ENCODE peak calls at places on chromosomes 5 and 9, in seven cellular contexts. L, I, P, M, R, H and C are unnamed samples.

GRCh38 chr9:114570742-114571141 is 16.8 kb upstream of the ATP6V1G1 start:
- DNase-seq in L (no peak), I (no peak), P (no peak), M (no peak), R (no peak), H (no peak), C (no peak)

GRCh38 chr5:165579911-165580310 is 2074.5 kb downstream of the MAT2B start:
- DNase-seq in L (peak; percentile 24), I (no peak), P (no peak), M (no peak), R (no peak), H (no peak), C (no peak)

GRCh38 chr5:177162379-177162778 is 28.8 kb downstream of the NSD1 start:
- DNase-seq in L (no peak), I (no peak), P (no peak), M (no peak), R (no peak), H (no peak), C (no peak)

GRCh38 chr9:27348785-27349489 is 52.0 kb upstream of the EQTN start:
- DNase-seq in L (no peak), I (no peak), P (no peak), M (no peak), R (no peak), H (no peak), C (no peak)

GRCh38 chr9:136059851-136060670 is 35.0 kb downstream of the NACC2 start:
- DNase-seq in L (peak; percentile 22), I (no peak), P (peak; percentile 11), M (no peak), R (peak; percentile 8), H (no peak), C (no peak)

GRCh38 chr5:128254789-128255188 is 171.2 kb downstream of the SLC12A2 start:
- DNase-seq in L (peak; percentile 46), I (no peak), P (no peak), M (no peak), R (no peak), H (no peak), C (no peak)

GRCh38 chr5:14655146-14655741 is 9.3 kb upstream of the OTULIN start:
- DNase-seq in L (no peak), I (no peak), P (no peak), M (no peak), R (no peak), H (no peak), C (no peak)

GRCh38 chr9:38017149-38017884 is 51.7 kb downstream of the SHB start:
- DNase-seq in L (peak; percentile 75), I (no peak), P (peak; percentile 85), M (peak; percentile 84), R (peak; percentile 87), H (no peak), C (no peak)

GRCh38 chr5:32172908-32173393 is 1.2 kb downstream of the GOLPH3 start:
- DNase-seq in L (peak; percentile 26), I (no peak), P (no peak), M (no peak), R (no peak), H (no peak), C (no peak)

GRCh38 chr5:116361171-116361967 is 213.3 kb downstream of the SEMA6A start:
- DNase-seq in L (peak; percentile 50), I (no peak), P (peak; percentile 82), M (no peak), R (peak; percentile 76), H (no peak), C (no peak)
- TF ChIP-seq CTCF in L (peak; percentile 49), I (no peak), P (peak; percentile 15), M (no peak), R (peak; percentile 22), H (no peak), C (no peak)

GRCh38 chr9:93702261-93702660 is 125.9 kb downstream of the PHF2 start:
- DNase-seq in L (no peak), I (no peak), P (no peak), M (no peak), R (no peak), H (no peak), C (no peak)
- TF ChIP-seq CTCF in L (peak; percentile 20), I (no peak), P (no peak), M (no peak), R (no peak), H (no peak), C (peak; percentile 8)

GRCh38 chr5:3077684-3078083 is 326.2 kb upstream of the IRX2 start:
- DNase-seq in L (no peak), I (no peak), P (no peak), M (no peak), R (no peak), H (no peak), C (no peak)
- TF ChIP-seq CTCF in L (no peak), I (no peak), P (no peak), M (no peak), R (no peak), H (no peak), C (no peak)

DNA sequence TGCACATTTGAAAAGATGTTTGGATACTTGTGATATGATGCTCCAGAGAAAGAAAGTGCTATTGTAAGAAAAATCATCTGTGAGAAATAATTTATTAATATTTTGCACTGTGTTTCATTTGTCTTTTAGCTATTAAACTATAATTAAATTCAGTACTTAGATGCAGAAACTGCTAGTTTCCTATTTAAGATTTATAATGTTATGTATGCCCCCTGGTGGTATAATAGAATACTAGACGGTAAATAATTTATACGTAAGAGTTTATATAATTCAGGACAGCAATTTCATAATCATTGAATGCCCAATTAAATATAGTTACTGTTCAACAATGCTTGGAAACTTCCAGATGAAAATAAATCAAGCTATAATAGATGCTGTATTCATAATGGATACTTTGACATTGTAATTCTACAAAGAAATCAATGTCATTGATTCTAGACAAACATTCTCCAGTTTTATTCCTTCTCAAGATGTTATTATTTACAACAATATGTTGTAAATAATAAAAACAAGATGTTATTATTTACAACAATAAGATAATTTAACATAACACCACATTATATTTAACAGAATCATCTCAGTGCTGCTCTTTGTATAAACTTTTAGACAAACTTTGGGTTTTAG is 101.0 kb downstream of the TMEM232 start:
- DNase-seq in L (peak; percentile 56), I (peak; percentile 10), P (no peak), M (no peak), R (no peak), H (no peak), C (no peak)
- TF ChIP-seq CTCF in L (peak; percentile 48), I (peak; percentile 15), P (peak; percentile 14), M (peak; percentile 17), R (peak; percentile 63), H (peak; percentile 74), C (no peak)